ENCODE peak calls at places on chromosomes 4 and X, in seven cellular contexts. W is lower lobe of right lung, H is pancreas, P is mammary epithelial cell, A is suprapubic skin, I is OCI-LY7, T is tibial artery. X is an unnamed sample. For H3K4me1, the result is how much of the 10 kb centered on the place peaks cover.

GRCh38 chr4:78659264-78659663 is 107.7 kb downstream of the ANXA3 start:
- DNase-seq in W (no peak), H (no peak), P (no peak), A (no peak), I (no peak), T (no peak), X (no peak)

GRCh38 chrX:102858826-102859627 is 78.0 kb upstream of the RAB40AL start:
- DNase-seq in W (no peak), H (no peak), P (no peak), A (no peak), I (no peak), T (no peak), X (peak)

GRCh38 chr4:6345866-6346265 is 76.2 kb downstream of the WFS1 start:
- DNase-seq in W (no peak), H (no peak), P (no peak), A (no peak), I (no peak), T (no peak), X (no peak)

GRCh38 chr4:84498203-84499026 is 677 bp downstream of the NKX6-1 start:
- DNase-seq in W (no peak), H (peak), P (peak), A (no peak), I (no peak), T (no peak), X (peak)

GRCh38 chrX:39477438-39478120 is 620.2 kb downstream of the BCOR start:
- DNase-seq in W (peak), H (no peak), P (no peak), A (peak), I (no peak), T (no peak), X (no peak)

GRCh38 chr4:5708829-5709680 is 696 bp upstream of the EVC2 start:
- DNase-seq in W (no peak), H (no peak), P (no peak), A (no peak), I (no peak), T (no peak), X (no peak)

GRCh38 chr4:97309111-97309510 is 834.2 kb downstream of the STPG2 start:
- DNase-seq in W (no peak), H (no peak), P (no peak), A (no peak), I (no peak), T (no peak), X (no peak)

GRCh38 chrX:110082156-110082555 is 79.2 kb downstream of the TMEM164 start:
- DNase-seq in W (no peak), H (no peak), P (peak), A (no peak), I (no peak), T (no peak), X (no peak)

GRCh38 chrX:11111947-11112346 is 815 bp downstream of the HCCS start:
- DNase-seq in W (no peak), H (no peak), P (no peak), A (no peak), I (no peak), T (no peak), X (no peak)

GRCh38 chr4:16085822-16086221 is 2.0 kb upstream of the PROM1 start:
- DNase-seq in W (no peak), H (no peak), P (no peak), A (no peak), I (no peak), T (no peak), X (no peak)

GRCh38 chrX:10900585-10901289 is 210.4 kb upstream of the HCCS start:
- DNase-seq in W (no peak), H (no peak), P (peak), A (no peak), I (no peak), T (no peak), X (no peak)

GRCh38 chr4:98092833-98093439 is 50.3 kb downstream of the STPG2 start:
- DNase-seq in W (no peak), H (no peak), P (no peak), A (no peak), I (peak), T (no peak), X (peak)

GRCh38 chrX:46840946-46841740 is 4.3 kb downstream of the RP2 start:
- DNase-seq in W (no peak), H (no peak), P (peak), A (no peak), I (peak), T (no peak), X (peak)

GRCh38 chr4:98710831-98711230 is 52.4 kb upstream of the TSPAN5 start:
- DNase-seq in W (no peak), H (no peak), P (no peak), A (no peak), I (no peak), T (no peak), X (no peak)

GRCh38 chrX:87397103-87397886 is 120.3 kb upstream of the KLHL4 start:
- DNase-seq in W (no peak), H (no peak), P (no peak), A (no peak), I (no peak), T (no peak), X (no peak)

GRCh38 chrX:140912606-140913005 is 89.8 kb upstream of the SPANXB1 start:
- DNase-seq in W (no peak), H (no peak), P (no peak), A (no peak), I (no peak), T (no peak), X (no peak)

GRCh38 chrX:134171661-134172587 is 65.1 kb upstream of the CCDC160 start:
- DNase-seq in W (no peak), H (peak), P (no peak), A (no peak), I (no peak), T (no peak), X (no peak)

GRCh38 chrX:49177873-49178480 is 6.3 kb downstream of the PLP2 start:
- DNase-seq in W (no peak), H (no peak), P (no peak), A (peak), I (no peak), T (no peak), X (no peak)

GRCh38 chrX:40468033-40468979 is 112.5 kb upstream of the ATP6AP2 start:
- DNase-seq in W (peak), H (no peak), P (peak), A (no peak), I (peak), T (peak), X (peak)

GRCh38 chrX:45351478-45351877 is 150.8 kb upstream of the DIPK2B start:
- DNase-seq in W (no peak), H (no peak), P (peak), A (no peak), I (no peak), T (no peak), X (no peak)

GRCh38 chr4:8310306-8310705 is 40.8 kb downstream of the HTRA3 start:
- DNase-seq in W (no peak), H (peak), P (no peak), A (peak), I (no peak), T (peak), X (peak)

DNA sequence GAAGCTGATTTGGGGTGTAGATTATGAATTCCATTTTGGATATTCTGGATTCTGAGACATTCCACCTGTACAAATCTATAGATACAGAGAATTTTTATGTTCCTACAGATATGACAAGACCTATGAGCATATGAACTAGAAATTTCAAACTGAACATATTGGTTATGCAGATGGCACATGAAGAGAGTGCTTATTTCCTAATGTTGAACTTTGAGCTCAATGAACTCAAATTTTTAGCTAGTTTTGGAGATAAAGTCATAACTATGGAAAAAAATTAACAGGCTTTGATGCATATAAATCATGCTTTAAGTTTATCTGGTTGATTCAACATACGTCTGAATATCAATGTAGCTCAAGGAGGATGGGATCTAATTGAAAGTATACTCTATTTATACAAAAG is 8.9 kb downstream of the CHIC2 start:
- DNase-seq in W (no peak), H (no peak), P (no peak), A (no peak), I (no peak), T (no peak), X (no peak)
- H3K4me1 ChIP-seq in W (half or more), H (under half), P (under half), A (under half), I (half or more), T (under half), X (under half)

GRCh38 chrX:120773801-120774200 is 101.9 kb downstream of the CT47B1 start:
- DNase-seq in W (no peak), H (no peak), P (no peak), A (no peak), I (no peak), T (no peak), X (no peak)
- H3K4me1 ChIP-seq in W (under half), H (under half), P (under half), A (under half), I (under half), T (under half), X (under half)

DNA sequence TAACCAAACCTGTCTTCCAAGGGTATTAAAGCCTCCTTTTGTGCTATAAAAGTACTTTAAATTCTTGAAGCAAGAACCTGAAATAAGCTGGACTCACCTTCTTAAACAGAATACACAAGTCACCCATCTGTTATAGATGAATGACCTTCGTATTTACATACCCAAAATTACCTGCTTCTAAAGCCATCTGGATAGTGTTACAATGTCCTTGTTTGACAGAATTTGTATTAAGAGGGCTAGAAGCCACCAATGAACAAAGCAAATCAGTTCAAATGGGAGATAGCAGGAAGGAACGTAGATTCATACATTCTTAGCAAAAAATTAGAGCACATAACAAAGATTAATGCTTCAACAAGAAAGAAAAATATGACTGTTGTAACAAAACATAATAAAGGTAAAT is 33.7 kb upstream of the CCSER1 start:
- DNase-seq in W (no peak), H (no peak), P (no peak), A (no peak), I (no peak), T (no peak), X (no peak)
- H3K4me1 ChIP-seq in W (under half), H (under half), P (under half), A (under half), I (under half), T (under half), X (under half)

DNA sequence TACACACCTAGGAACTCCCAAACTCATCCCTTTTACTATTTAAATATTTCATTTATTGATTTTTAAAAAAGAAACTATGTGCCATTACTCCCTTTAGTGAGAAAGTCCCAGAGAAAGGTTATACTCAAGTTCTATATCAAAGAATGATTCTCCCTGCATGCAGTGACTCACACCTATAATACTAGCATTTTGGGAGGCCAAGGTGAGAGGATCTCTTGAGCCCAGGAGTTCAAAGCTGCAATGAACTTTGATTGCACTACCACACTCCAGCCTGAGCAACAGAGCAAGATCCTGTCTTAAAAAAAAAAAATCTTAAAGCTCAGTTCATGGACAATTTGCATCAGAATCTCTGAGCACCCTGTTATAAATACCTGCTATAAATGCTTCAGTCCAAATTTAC is 9.2 kb upstream of the RBPJ start:
- DNase-seq in W (no peak), H (no peak), P (no peak), A (no peak), I (no peak), T (no peak), X (no peak)
- H3K4me1 ChIP-seq in W (under half), H (under half), P (under half), A (under half), I (under half), T (under half), X (under half)

DNA sequence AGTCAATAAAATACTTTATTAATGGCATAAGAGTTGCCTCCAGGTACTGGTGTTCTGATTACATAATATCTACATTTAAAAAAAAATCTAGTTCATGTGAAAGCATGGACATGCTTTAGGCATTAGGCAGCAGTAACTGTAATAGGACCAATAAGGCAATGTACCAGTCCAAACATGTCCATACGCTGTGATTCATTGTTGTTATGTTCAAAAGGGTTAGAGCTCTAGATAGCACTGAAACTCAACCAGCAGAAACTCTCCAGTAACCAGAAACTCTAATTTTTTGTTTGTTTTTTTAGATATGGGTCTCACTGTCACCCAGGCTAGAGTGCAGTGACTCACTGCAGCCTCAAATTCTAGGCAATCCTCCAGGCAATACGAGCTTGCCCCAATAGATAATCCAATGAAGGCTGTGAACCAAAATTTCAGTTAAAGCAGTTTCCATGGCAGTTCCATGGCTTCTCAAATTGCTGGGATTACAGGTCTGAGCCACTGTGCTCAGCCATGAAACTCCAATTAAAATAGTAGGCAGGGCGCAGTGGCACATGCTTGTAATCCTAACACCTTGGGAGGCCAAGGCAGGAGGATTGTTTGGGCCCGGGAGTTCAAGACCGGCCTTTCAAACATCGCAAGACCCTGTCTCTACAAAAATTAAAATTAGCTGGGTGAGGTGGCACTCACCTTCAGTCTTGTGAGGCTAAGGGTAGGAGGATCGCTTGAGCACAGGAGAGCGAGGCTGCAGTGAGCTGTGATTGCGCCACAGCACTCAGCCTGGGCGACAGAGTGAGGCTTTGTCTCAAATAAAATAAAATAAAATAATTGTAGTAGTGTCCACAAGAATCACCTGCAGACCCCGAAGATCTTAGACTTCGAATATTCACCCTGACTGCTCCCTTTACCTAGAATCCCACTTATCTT is 36.3 kb downstream of the MGARP start:
- DNase-seq in W (no peak), H (no peak), P (peak), A (no peak), I (no peak), T (no peak), X (no peak)
- H3K4me1 ChIP-seq in W (under half), H (under half), P (under half), A (under half), I (under half), T (under half), X (under half)

DNA sequence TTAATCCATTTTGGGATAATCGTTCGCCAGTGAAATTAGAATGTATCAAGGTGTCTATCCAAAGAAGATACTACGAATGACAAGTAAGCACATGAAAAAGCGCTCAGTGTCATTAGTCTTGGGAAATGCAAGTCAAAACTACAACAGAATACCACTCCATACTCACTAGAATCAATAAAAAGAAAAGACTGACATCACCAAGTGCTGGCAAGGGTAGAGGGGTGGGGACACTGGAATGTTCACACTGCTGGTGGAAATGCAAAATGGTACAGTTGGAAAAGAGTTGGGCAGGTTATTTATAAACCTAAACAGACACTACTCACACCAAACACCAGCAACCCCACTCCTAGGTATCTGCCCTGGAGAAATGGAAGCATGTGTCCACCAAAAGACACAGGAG is 11.2 kb downstream of the WDR1 start:
- DNase-seq in W (no peak), H (no peak), P (no peak), A (no peak), I (no peak), T (no peak), X (no peak)
- H3K4me1 ChIP-seq in W (half or more), H (under half), P (half or more), A (half or more), I (under half), T (under half), X (under half)

DNA sequence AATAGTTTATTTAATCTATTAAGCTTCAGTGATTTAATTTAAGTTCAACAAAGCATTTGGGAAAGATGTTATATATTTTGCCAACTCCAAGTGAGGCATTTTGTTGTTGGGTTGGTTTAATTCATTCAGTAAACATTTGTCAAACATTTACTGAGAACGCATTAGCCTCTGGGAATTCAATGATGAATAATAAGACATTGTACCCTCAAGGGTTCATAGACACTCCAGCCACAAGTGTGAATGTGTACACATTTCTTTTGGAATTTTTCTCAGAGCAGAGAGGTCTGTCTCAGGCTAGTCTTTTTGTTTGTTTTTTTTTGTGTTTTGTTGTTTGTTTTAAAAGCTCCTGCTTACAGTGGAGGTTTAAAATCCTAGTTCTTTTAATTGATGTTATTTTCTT is 203.9 kb downstream of the SOWAHB start:
- DNase-seq in W (no peak), H (no peak), P (no peak), A (no peak), I (no peak), T (no peak), X (no peak)
- H3K4me1 ChIP-seq in W (under half), H (under half), P (under half), A (under half), I (under half), T (under half), X (under half)

DNA sequence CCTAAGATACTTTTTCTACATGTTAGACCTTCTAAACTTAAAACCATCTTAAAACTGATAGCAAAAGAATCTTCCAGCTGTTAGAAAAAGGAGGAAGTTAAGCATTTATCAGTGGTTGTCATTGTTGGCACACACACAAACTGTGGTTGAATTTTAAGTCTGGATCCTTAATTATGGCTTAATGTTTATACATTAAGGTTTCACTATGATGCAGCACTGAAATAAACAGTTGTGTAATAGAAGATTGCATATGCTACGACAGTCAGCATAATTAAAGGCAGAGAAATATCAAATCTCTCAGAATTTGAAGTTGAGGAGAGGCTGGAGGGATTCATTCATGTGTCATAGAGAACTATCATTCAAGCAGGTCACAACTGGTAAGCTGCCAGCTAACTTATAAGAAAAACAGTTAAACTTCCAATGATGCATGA is 32.3 kb downstream of the ADGRA3 start:
- DNase-seq in W (no peak), H (no peak), P (peak), A (no peak), I (no peak), T (no peak), X (no peak)
- H3K4me1 ChIP-seq in W (under half), H (under half), P (half or more), A (under half), I (under half), T (under half), X (under half)

GRCh38 chr4:81971637-81972036 is 402.2 kb downstream of the HNRNPD start:
- DNase-seq in W (no peak), H (no peak), P (no peak), A (no peak), I (no peak), T (no peak), X (no peak)
- H3K4me1 ChIP-seq in W (under half), H (under half), P (under half), A (under half), I (half or more), T (under half), X (under half)